ENCODE peak calls at places on chromosomes 6 and 20, in ten cellular contexts. P, B, G, Q, I, U, X, A, H and E are unnamed samples. For H3K27me3, the result is how much of the 10 kb centered on the place peaks cover.

GRCh38 chr6:45423901-45424627 is 46.3 kb upstream of the SUPT3H start:
- DNase-seq in B (no peak), A (peak), H (peak), G (peak), P (no peak), I (peak), X (peak), U (no peak), Q (no peak), E (no peak)

GRCh38 chr6:35084041-35084491 is 57.1 kb downstream of the TCP11 start:
- DNase-seq in Q (no peak), G (no peak), H (no peak), B (no peak), X (no peak), U (no peak), A (no peak), I (no peak), P (no peak), E (no peak)

GRCh38 chr20:52191132-52191435 is 495 bp downstream of the ZFP64 start:
- DNase-seq in A (no peak), G (no peak), U (no peak), P (peak), B (no peak), H (no peak), X (no peak), I (no peak), Q (no peak), E (no peak)

GRCh38 chr6:19465760-19466159 is 371.4 kb upstream of the ID4 start:
- DNase-seq in X (no peak), B (no peak), Q (peak), G (no peak), I (no peak), H (no peak), P (peak), U (no peak), A (peak), E (no peak)

GRCh38 chr6:30914076-30914853 is at the start of gene VARS2:
- DNase-seq in X (peak), G (peak), H (peak), Q (peak), I (peak), P (peak), U (peak), A (peak), B (peak), E (peak)

GRCh38 chr6:133187657-133188453 is 53.3 kb upstream of the EYA4 start:
- DNase-seq in Q (no peak), A (peak), H (no peak), I (no peak), P (peak), G (no peak), X (no peak), B (no peak), U (no peak), E (no peak)

GRCh38 chr6:72724545-72724944 is 102.7 kb downstream of the KCNQ5 start:
- DNase-seq in Q (peak), X (no peak), I (no peak), G (no peak), A (no peak), P (no peak), H (no peak), B (no peak), U (no peak), E (no peak)

GRCh38 chr6:133286765-133287164 is 45.6 kb downstream of the EYA4 start:
- DNase-seq in I (peak), Q (peak), P (peak), B (no peak), G (no peak), X (no peak), U (no peak), H (no peak), A (peak), E (no peak)

GRCh38 chr20:60803335-60804070 is 448.6 kb upstream of the CDH4 start:
- DNase-seq in P (no peak), G (no peak), H (no peak), Q (no peak), U (no peak), A (no peak), X (no peak), B (no peak), I (no peak), E (no peak)

GRCh38 chr20:35368616-35369423 is 43.0 kb downstream of the UQCC1 start:
- DNase-seq in U (no peak), G (peak), A (no peak), B (no peak), I (peak), H (no peak), Q (peak), P (no peak), X (peak), E (no peak)

GRCh38 chr20:17888044-17888443 is 80.5 kb downstream of the SNX5 start:
- DNase-seq in B (no peak), Q (peak), A (no peak), I (no peak), G (no peak), H (no peak), U (no peak), X (no peak), P (peak), E (no peak)

GRCh38 chr6:122789862-122790739 is 1.0 kb downstream of the SMPDL3A start:
- DNase-seq in B (no peak), P (peak), G (peak), A (no peak), Q (peak), I (peak), U (no peak), X (peak), H (peak), E (no peak)

GRCh38 chr20:14915356-14915755 is 577.9 kb upstream of the FLRT3 start:
- DNase-seq in Q (no peak), X (no peak), H (no peak), A (peak), B (no peak), P (no peak), G (no peak), I (no peak), U (no peak), E (no peak)

GRCh38 chr6:55578537-55579363 is at the start of gene HMGCLL1:
- DNase-seq in X (no peak), U (no peak), B (peak), H (no peak), A (peak), Q (no peak), P (peak), I (peak), G (peak), E (no peak)

GRCh38 chr6:73854998-73855718 is 159.2 kb downstream of the CD109 start:
- DNase-seq in X (peak), G (no peak), A (peak), B (no peak), U (no peak), P (peak), I (peak), Q (peak), H (no peak), E (no peak)

GRCh38 chr6:130018830-130019795 is 732 bp downstream of the L3MBTL3 start:
- DNase-seq in H (peak), Q (peak), B (peak), U (no peak), I (peak), P (peak), G (peak), A (peak), X (peak), E (no peak)

GRCh38 chr20:24560571-24561485 is 91.4 kb downstream of the SYNDIG1 start:
- DNase-seq in B (no peak), U (no peak), P (no peak), Q (no peak), A (no peak), G (no peak), X (no peak), H (no peak), I (no peak), E (no peak)

GRCh38 chr20:20772492-20773047 is 60.1 kb upstream of the RALGAPA2 start:
- DNase-seq in X (no peak), U (no peak), B (no peak), I (no peak), H (no peak), P (no peak), G (no peak), A (no peak), Q (no peak), E (no peak)

GRCh38 chr20:16533493-16533892 is 39.8 kb downstream of the KIF16B start:
- DNase-seq in A (no peak), X (no peak), I (no peak), H (no peak), U (no peak), Q (no peak), P (no peak), G (no peak), B (no peak), E (no peak)

GRCh38 chr6:157584036-157584435 is 203.0 kb downstream of the ZDHHC14 start:
- DNase-seq in X (no peak), A (no peak), P (no peak), I (no peak), U (no peak), B (no peak), H (no peak), Q (no peak), G (no peak), E (no peak)

GRCh38 chr6:130282234-130282995 is 59.7 kb upstream of the SAMD3 start:
- DNase-seq in Q (peak), A (peak), G (no peak), P (peak), B (peak), X (no peak), U (no peak), I (peak), H (no peak), E (no peak)

GRCh38 chr6:134253681-134254080 is 64.2 kb downstream of the SGK1 start:
- DNase-seq in H (no peak), X (no peak), B (no peak), I (peak), A (peak), Q (peak), U (no peak), G (no peak), P (no peak), E (no peak)

GRCh38 chr20:24157213-24157612 is 168.6 kb upstream of the GGTLC1 start:
- DNase-seq in G (no peak), H (no peak), Q (no peak), U (no peak), P (no peak), A (no peak), X (no peak), I (no peak), B (no peak), E (no peak)

GRCh38 chr20:32062776-32063170 is 10.7 kb downstream of the HCK start:
- DNase-seq in Q (no peak), G (peak), I (no peak), X (peak), P (no peak), B (no peak), A (no peak), U (no peak), H (no peak), E (no peak)

GRCh38 chr6:168496932-168497331 is 55.9 kb downstream of the SMOC2 start:
- DNase-seq in X (no peak), P (no peak), H (no peak), B (no peak), Q (no peak), G (no peak), A (no peak), U (no peak), I (no peak), E (no peak)

GRCh38 chr6:26155066-26155925 is 68.1 kb downstream of the HFE start:
- DNase-seq in X (peak), B (no peak), G (peak), H (peak), I (peak), U (peak), Q (peak), P (peak), A (peak), E (no peak)

GRCh38 chr6:132369526-132369925 is 31.7 kb downstream of the MOXD1 start:
- DNase-seq in P (peak), A (peak), B (no peak), I (no peak), H (no peak), G (no peak), X (no peak), Q (peak), U (no peak), E (no peak)

GRCh38 chr6:29791162-29791561 is 36.5 kb upstream of the HLA-G start:
- DNase-seq in G (no peak), P (peak), A (no peak), H (no peak), Q (peak), B (no peak), X (no peak), I (no peak), U (no peak), E (no peak)

GRCh38 chr20:38479596-38479995 is 7.0 kb downstream of the RALGAPB start:
- DNase-seq in H (no peak), X (no peak), I (no peak), A (no peak), Q (no peak), B (no peak), G (no peak), U (no peak), P (no peak), E (no peak)

DNA sequence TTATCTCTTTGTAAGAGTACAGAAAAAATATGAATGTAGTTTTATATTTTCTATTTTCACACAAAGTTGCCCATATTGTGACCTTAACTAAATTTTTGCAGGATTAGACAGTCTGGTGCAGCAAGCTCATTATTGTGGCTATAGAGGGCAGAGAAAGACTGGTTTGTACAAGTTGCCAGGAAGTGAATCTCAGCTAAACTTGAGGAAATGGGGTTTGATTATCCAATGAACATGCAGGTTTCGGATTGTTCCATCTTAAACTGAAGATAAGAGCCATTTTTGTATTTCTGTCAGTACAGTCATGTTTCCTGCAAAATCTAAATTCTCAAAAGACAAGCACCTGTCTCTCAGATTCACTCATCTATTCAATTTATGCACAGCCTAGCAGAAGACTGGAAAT is 390.9 kb downstream of the MMUT start:
- DNase-seq in B (no peak), P (no peak), I (no peak), G (no peak), U (no peak), H (no peak), X (no peak), A (no peak), Q (no peak), E (no peak)
- H3K27me3 ChIP-seq in B (under half), P (under half), I (under half), G (under half), U (under half), H (under half), X (under half), A (under half), Q (under half), E (under half)

GRCh38 chr6:113854531-113855499 is 2.3 kb upstream of the MARCKS start:
- DNase-seq in P (peak), H (peak), G (peak), X (peak), I (peak), A (peak), B (no peak), U (peak), Q (peak), E (no peak)
- H3K27me3 ChIP-seq in P (under half), H (under half), G (under half), X (under half), I (under half), A (under half), B (half or more), U (under half), Q (under half), E (under half)

DNA sequence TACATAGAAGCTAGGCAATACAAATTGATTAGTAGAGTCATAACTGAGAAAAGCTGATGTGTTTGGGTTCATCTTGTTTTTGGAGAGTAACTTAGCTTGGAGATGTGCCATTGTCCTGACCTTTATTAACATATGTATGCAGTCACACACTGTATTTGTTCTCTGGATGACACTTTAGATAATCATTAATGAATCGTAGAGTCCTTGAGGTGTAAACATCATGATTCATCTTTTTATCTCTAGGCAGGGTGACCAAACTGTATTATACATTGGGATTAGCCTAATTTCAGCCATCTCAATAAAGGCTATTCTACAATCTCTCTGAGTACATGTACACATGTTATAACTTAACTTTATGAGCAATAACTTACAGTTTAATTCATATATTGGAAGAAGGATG is 3.6 kb upstream of the MTCL3 start:
- DNase-seq in G (no peak), I (no peak), B (no peak), H (no peak), A (no peak), Q (no peak), P (no peak), U (no peak), X (no peak), E (no peak)
- H3K27me3 ChIP-seq in G (half or more), I (under half), B (half or more), H (under half), A (under half), Q (under half), P (under half), U (under half), X (under half), E (under half)

GRCh38 chr20:37420610-37421009 is 74.7 kb downstream of the SRC start:
- DNase-seq in U (no peak), X (no peak), H (no peak), G (no peak), P (no peak), A (no peak), Q (no peak), I (no peak), B (no peak), E (no peak)

GRCh38 chr20:37421988-37422387 is 76.0 kb downstream of the SRC start:
- DNase-seq in X (no peak), P (no peak), Q (no peak), G (no peak), I (peak), B (no peak), A (peak), U (no peak), H (no peak), E (no peak)

GRCh38 chr20:37419774-37420542 is 74.0 kb downstream of the SRC start:
- DNase-seq in G (no peak), A (no peak), Q (no peak), X (no peak), P (no peak), I (no peak), B (no peak), H (no peak), U (no peak), E (no peak)

GRCh38 chr20:37422791-37423286 is 76.9 kb downstream of the SRC start:
- DNase-seq in A (no peak), I (no peak), U (no peak), Q (no peak), H (no peak), X (no peak), P (no peak), B (no peak), G (no peak), E (no peak)

GRCh38 chr20:37421060-37421639 is 75.2 kb downstream of the SRC start:
- DNase-seq in X (no peak), Q (no peak), U (no peak), G (no peak), B (no peak), A (no peak), I (no peak), P (no peak), H (no peak), E (no peak)
- H3K27me3 ChIP-seq in X (under half), Q (half or more), U (under half), G (under half), B (under half), A (under half), I (under half), P (under half), H (under half), E (under half)

DNA sequence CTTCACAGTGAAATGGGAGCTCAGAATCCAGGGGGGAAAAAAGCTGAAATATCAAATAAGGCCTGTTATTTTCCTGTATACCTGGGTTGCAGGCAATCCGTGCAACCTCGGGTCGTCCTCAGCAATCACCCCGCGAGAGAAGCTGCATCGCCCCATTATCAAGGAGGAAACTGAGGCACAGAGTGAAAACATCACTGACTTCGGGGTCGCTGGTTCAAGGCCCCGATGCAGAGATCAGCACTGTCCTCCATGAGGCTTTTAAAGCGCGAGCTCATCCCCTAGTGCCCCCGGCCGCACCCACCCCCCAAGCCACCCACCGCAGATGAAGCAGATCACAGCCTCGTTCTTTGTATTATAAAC is 203.9 kb downstream of the PREX1 start:
- DNase-seq in A (no peak), B (no peak), H (no peak), P (no peak), G (no peak), I (no peak), Q (no peak), U (no peak), X (no peak), E (no peak)
- H3K27me3 ChIP-seq in A (under half), B (under half), H (under half), P (under half), G (under half), I (under half), Q (under half), U (under half), X (under half), E (under half)

DNA sequence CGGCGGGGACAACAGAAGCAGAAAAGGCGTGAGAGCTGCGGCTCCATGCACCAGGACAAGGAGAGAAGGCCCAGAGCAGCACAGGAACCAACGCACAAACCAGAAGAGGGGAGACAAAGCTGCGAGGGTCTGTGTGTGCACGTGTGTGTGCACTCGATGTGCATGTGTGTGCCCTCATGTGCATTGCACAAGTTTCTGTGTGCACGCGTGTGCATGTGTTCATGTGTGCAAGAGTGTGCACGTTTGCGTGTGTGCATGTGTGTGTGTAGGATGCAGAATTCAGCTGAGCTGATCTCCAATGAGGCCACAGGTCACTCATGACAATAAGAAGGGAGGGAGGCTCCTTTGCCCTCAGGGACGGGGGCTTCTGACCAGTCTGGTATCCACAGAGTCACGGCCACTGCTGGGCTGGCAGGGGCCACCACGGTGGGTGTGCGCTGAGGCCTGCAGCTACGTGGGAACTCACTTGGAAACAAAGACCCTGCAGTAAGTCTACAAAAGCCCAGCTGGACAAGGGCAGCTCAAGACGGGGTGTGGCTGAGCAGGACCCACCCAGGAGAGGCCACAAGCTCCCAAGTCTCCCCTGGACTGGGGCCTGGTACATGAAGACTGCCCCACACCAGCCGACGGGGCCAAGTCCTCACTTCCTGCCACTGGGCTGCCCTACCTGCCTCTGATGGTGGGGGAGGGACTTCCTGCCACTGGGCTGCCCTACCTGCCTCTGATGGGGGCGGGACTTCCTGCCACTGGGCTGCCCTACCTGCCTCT is 48.1 kb upstream of the CHRNA4 start:
- DNase-seq in I (no peak), U (no peak), X (no peak), Q (no peak), B (no peak), P (no peak), G (no peak), H (no peak), A (no peak), E (no peak)
- H3K27me3 ChIP-seq in I (under half), U (under half), X (under half), Q (under half), B (under half), P (under half), G (under half), H (under half), A (under half), E (under half)

DNA sequence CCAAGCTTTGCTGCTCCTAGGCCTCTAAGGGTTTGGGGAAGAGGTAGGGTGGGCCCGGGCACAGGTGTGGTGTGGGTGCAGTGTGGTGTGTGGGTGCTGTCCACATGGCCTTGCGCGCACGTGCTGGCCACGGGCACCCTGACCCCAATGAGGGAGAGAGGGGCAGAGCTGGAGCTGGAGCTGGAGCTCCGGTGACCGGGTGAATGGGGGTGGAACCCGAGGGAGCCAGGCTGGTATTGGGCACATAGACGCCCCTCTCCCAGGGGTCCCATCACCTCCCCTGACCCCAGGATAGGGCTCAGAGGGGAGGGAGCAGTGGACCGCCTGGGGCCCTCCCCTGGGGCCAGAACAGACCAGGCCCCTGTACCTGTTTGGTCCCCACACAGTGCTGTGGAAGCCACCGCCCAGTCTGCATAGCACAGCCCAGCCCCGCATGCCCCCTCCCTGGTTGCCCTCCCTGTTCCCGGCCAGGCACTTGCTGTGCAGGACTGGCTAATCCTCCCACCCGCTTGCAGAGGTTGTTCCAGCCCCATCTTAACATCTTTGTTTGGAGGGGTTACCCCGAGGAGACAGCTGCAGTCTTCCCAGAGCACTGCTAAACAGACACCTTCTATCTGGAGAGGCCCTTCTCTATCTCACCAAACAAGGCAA is 984 bp downstream of the ADAM33 start:
- DNase-seq in X (no peak), Q (peak), A (no peak), I (peak), G (no peak), B (no peak), U (no peak), H (no peak), P (no peak), E (no peak)
- H3K27me3 ChIP-seq in X (half or more), Q (under half), A (under half), I (under half), G (half or more), B (under half), U (under half), H (under half), P (under half), E (under half)